ENCODE peak calls at places on chromosomes 2 and 18, in seven cellular contexts. X is IMR-90, I is H1, V is mesenchymal stem cell, M is neuronal stem cell, W is mesendoderm, G is trophoblast cell. E is an unnamed sample.

GRCh38 chr2:85678384-85678783 is 10.4 kb upstream of the SFTPB start:
- DNase-seq in V (no peak), M (no peak), G (no peak), I (no peak), X (no peak), W (no peak), E (no peak)

GRCh38 chr2:142130111-142131015 is 453 bp downstream of the LRP1B start:
- DNase-seq in W (peak; percentile 82), G (peak; percentile 74), M (peak; percentile 60), V (peak; percentile 81), I (peak; percentile 78), X (peak; percentile 51), E (peak; percentile 72)

GRCh38 chr2:54255230-54256090 is 569 bp downstream of the TSPYL6 start:
- DNase-seq in V (no peak), G (no peak), M (no peak), W (no peak), X (no peak), I (no peak), E (no peak)

GRCh38 chr2:70901235-70902066 is 34.2 kb upstream of the ATP6V1B1 start:
- DNase-seq in W (peak; percentile 77), V (peak; percentile 44), M (no peak), X (peak; percentile 34), I (peak; percentile 83), G (peak; percentile 40), E (peak; percentile 69)

GRCh38 chr2:49154140-49154539 is at the start of gene FSHR:
- DNase-seq in V (no peak), M (no peak), X (no peak), G (no peak), I (no peak), W (peak; percentile 89), E (peak; percentile 30)

GRCh38 chr2:188607501-188607900 is 315.8 kb downstream of the GULP1 start:
- DNase-seq in G (peak; percentile 8), X (no peak), I (no peak), M (no peak), V (no peak), W (no peak), E (no peak)

GRCh38 chr2:200376422-200377142 is 70.1 kb downstream of the SPATS2L start:
- DNase-seq in X (no peak), W (no peak), V (no peak), I (no peak), M (no peak), G (no peak), E (no peak)

GRCh38 chr2:83705146-83705545 is 753.9 kb downstream of the SUCLG1 start:
- DNase-seq in W (no peak), I (no peak), M (no peak), G (no peak), V (no peak), X (no peak), E (no peak)

GRCh38 chr18:61578846-61579245 is 245.6 kb downstream of the CDH20 start:
- DNase-seq in M (no peak), W (no peak), X (no peak), V (no peak), I (no peak), G (no peak), E (no peak)

GRCh38 chr2:26465981-26466471 is 11.9 kb downstream of the OTOF start:
- DNase-seq in M (no peak), W (no peak), V (no peak), X (no peak), I (no peak), G (no peak), E (no peak)

GRCh38 chr2:26466662-26467310 is 11.1 kb downstream of the OTOF start:
- DNase-seq in I (no peak), W (no peak), V (no peak), X (no peak), G (no peak), M (no peak), E (no peak)

GRCh38 chr2:26463252-26464207 is 14.4 kb downstream of the OTOF start:
- DNase-seq in I (peak; percentile 57), G (peak; percentile 28), M (peak; percentile 67), W (peak; percentile 98), V (no peak), X (no peak), E (peak; percentile 68)

GRCh38 chr2:26464390-26465265 is 13.3 kb downstream of the OTOF start:
- DNase-seq in W (peak; percentile 37), M (no peak), G (no peak), X (no peak), V (no peak), I (no peak), E (no peak)

GRCh38 chr2:26465266-26465925 is 12.5 kb downstream of the OTOF start:
- DNase-seq in I (peak; percentile 45), G (no peak), V (no peak), M (no peak), X (no peak), W (no peak), E (no peak)
- H2BK5ac ChIP-seq in I (no peak overlapping the region), G (no peak overlapping the region), V (no peak overlapping the region), M (peak overlapping the region; percentile 18), X (no peak overlapping the region), W (no peak overlapping the region), E (no peak overlapping the region)

DNA sequence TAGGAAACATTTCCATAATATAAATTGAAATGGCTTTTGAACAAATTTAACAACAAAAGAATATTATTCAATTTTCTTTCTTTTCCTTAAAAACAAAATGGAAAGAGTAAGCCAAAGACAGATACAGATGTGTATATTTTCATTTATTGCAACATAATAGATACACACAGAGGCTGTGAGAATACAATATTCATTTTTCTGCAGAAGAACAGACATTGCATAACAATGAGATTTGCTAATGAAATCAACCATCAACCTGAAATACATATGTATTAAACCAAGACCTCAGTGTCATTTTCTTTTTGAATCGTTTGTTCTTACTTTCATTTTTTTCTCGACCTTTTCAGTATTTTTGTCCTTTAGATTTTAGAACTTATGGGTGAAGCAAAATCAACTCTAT is 95.1 kb downstream of the BAZ2B start:
- DNase-seq in G (no peak), M (no peak), V (no peak), X (no peak), I (no peak), W (no peak), E (no peak)
- H2BK5ac ChIP-seq in G (no peak overlapping the region), M (no peak overlapping the region), V (no peak overlapping the region), X (no peak overlapping the region), I (no peak overlapping the region), W (no peak overlapping the region), E (no peak overlapping the region)

GRCh38 chr2:28906376-28906775 is 11.9 kb downstream of the WDR43 start:
- DNase-seq in W (no peak), X (peak; percentile 49), G (peak; percentile 40), I (no peak), V (peak; percentile 81), M (no peak), E (no peak)
- H2BK5ac ChIP-seq in W (no peak overlapping the region), X (peak overlapping the region; percentile 95), G (no peak overlapping the region), I (no peak overlapping the region), V (no peak overlapping the region), M (no peak overlapping the region), E (no peak overlapping the region)

DNA sequence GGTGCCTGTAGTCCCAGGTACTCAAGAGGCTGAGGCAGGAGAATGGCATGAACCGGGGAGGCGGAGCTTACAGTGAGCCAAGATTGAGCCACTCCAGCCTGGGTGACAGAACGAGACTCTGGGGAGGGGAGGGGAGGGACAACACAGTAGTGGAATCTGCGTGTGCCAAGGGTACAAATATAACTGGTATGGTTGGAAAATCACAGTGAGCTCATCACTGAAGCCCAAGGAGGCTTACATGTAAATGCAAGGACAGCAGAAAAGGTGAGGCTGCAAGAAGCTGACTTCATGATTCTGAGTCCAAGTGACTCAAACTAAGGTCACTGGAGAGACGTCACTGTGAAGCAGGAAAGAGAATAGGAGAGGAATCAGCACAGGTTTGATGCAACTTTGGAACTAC is 9.2 kb downstream of the SEPTIN10 start:
- DNase-seq in I (no peak), M (no peak), V (peak; percentile 87), X (peak; percentile 92), W (peak; percentile 49), G (peak; percentile 78), E (no peak)
- H2BK5ac ChIP-seq in I (no peak overlapping the region), M (no peak overlapping the region), V (no peak overlapping the region), X (no peak overlapping the region), W (no peak overlapping the region), G (peak overlapping the region; percentile 9), E (no peak overlapping the region)

GRCh38 chr2:41908349-41908748 is 139.5 kb upstream of the PKDCC start:
- DNase-seq in M (no peak), G (no peak), I (no peak), X (no peak), W (no peak), V (no peak), E (no peak)
- H2BK5ac ChIP-seq in M (no peak overlapping the region), G (no peak overlapping the region), I (no peak overlapping the region), X (no peak overlapping the region), W (no peak overlapping the region), V (no peak overlapping the region), E (no peak overlapping the region)

GRCh38 chr2:38443021-38443541 is 66.0 kb upstream of the ATL2 start:
- DNase-seq in G (no peak), M (no peak), I (no peak), W (peak; percentile 95), V (peak; percentile 49), X (no peak), E (no peak)

GRCh38 chr2:38441346-38441745 is 64.3 kb upstream of the ATL2 start:
- DNase-seq in M (no peak), I (no peak), G (no peak), V (no peak), X (no peak), W (no peak), E (no peak)

GRCh38 chr2:38446972-38447561 is 70.0 kb upstream of the ATL2 start:
- DNase-seq in X (no peak), I (no peak), M (no peak), W (no peak), V (no peak), G (peak; percentile 79), E (no peak)

GRCh38 chr2:38446418-38446817 is 69.3 kb upstream of the ATL2 start:
- DNase-seq in X (no peak), W (peak; percentile 35), V (no peak), M (no peak), G (peak; percentile 7), I (no peak), E (no peak)

GRCh38 chr2:38444247-38444646 is 67.2 kb upstream of the ATL2 start:
- DNase-seq in I (no peak), W (peak; percentile 98), M (no peak), V (peak; percentile 56), X (peak; percentile 43), G (peak; percentile 10), E (peak; percentile 68)
- H2BK5ac ChIP-seq in I (peak overlapping the region; percentile 49), W (no peak overlapping the region), M (no peak overlapping the region), V (no peak overlapping the region), X (no peak overlapping the region), G (no peak overlapping the region), E (no peak overlapping the region)

E was measured in H9.